ENCODE peak calls at places on chromosome 6, in five cellular contexts. J is fibroblast of mammary gland, W is neural crest cell, M is tibial nerve, S is HepG2. R is an unnamed sample.

GRCh38 chr6:435442-436307 is 44.1 kb downstream of the IRF4 start:
- DNase-seq in J (peak; percentile 70), W (no peak), M (no peak), S (no peak), R (no peak)

GRCh38 chr6:38681850-38682249 is 21.1 kb downstream of the GLO1 start:
- DNase-seq in J (no peak), W (no peak), M (no peak), S (no peak), R (no peak)

GRCh38 chr6:57305112-57305511 is 12.3 kb upstream of the PRIM2 start:
- DNase-seq in J (peak; percentile 49), W (no peak), M (no peak), S (no peak), R (no peak)

GRCh38 chr6:43724914-43725642 is 37.5 kb upstream of the MRPS18A start:
- DNase-seq in J (peak; percentile 97), W (no peak), M (peak; percentile 90), S (peak; percentile 86), R (peak; percentile 29)

GRCh38 chr6:159601211-159601610 is 91.8 kb downstream of the SOD2 start:
- DNase-seq in J (no peak), W (no peak), M (no peak), S (no peak), R (no peak)

GRCh38 chr6:64520050-64520449 is 884.4 kb downstream of the PHF3 start:
- DNase-seq in J (peak; percentile 97), W (no peak), M (no peak), S (no peak), R (no peak)

GRCh38 chr6:157068691-157069228 is 254.6 kb downstream of the TMEM242 start:
- DNase-seq in J (peak; percentile 28), W (no peak), M (no peak), S (no peak), R (no peak)

GRCh38 chr6:106886444-106886843 is 88.1 kb downstream of the CD24 start:
- DNase-seq in J (no peak), W (no peak), M (no peak), S (no peak), R (no peak)

GRCh38 chr6:152450519-152450918 is 186.6 kb downstream of the SYNE1 start:
- DNase-seq in J (no peak), W (no peak), M (no peak), S (no peak), R (no peak)

GRCh38 chr6:137631323-137631722 is 137.1 kb upstream of the OLIG3 start:
- DNase-seq in J (no peak), W (no peak), M (no peak), S (no peak), R (no peak)

GRCh38 chr6:137910424-137910834 is 43.4 kb downstream of the TNFAIP3 start:
- DNase-seq in J (peak; percentile 53), W (no peak), M (no peak), S (no peak), R (no peak)

GRCh38 chr6:165637591-165637990 is 25.4 kb downstream of the PDE10A start:
- DNase-seq in J (no peak), W (no peak), M (no peak), S (no peak), R (no peak)

GRCh38 chr6:40044196-40044595 is 109.9 kb upstream of the MOCS1 start:
- DNase-seq in J (no peak), W (no peak), M (no peak), S (no peak), R (no peak)

GRCh38 chr6:111483736-111484654 is 977 bp upstream of the REV3L start:
- DNase-seq in J (peak; percentile 95), W (peak; percentile 73), M (peak; percentile 94), S (peak; percentile 94), R (peak; percentile 93)

GRCh38 chr6:87407531-87407895 is 259 bp upstream of the CFAP206 start:
- DNase-seq in J (peak; percentile 41), W (no peak), M (no peak), S (no peak), R (no peak)

GRCh38 chr6:10338151-10338550 is 76.7 kb downstream of the TFAP2A start:
- DNase-seq in J (no peak), W (no peak), M (no peak), S (no peak), R (no peak)

GRCh38 chr6:32092760-32093497 is 16.2 kb downstream of the TNXB start:
- DNase-seq in J (peak; percentile 37), W (no peak), M (no peak), S (no peak), R (no peak)

GRCh38 chr6:16758163-16758975 is 2.9 kb downstream of the ATXN1 start:
- DNase-seq in J (peak; percentile 34), W (no peak), M (no peak), S (peak; percentile 66), R (peak; percentile 26)

GRCh38 chr6:13006578-13007300 is 290.2 kb downstream of the PHACTR1 start:
- DNase-seq in J (peak; percentile 48), W (no peak), M (no peak), S (no peak), R (no peak)

GRCh38 chr6:293185-294174 is 1.2 kb downstream of the DUSP22 start:
- DNase-seq in J (peak; percentile 30), W (no peak), M (peak; percentile 51), S (no peak), R (no peak)

GRCh38 chr6:89079611-89080213 is 839 bp upstream of the PNRC1 start:
- DNase-seq in J (peak; percentile 74), W (no peak), M (peak; percentile 52), S (no peak), R (peak; percentile 68)

GRCh38 chr6:108804976-108805375 is 43.2 kb upstream of the ARMC2 start:
- DNase-seq in J (no peak), W (no peak), M (no peak), S (no peak), R (no peak)

GRCh38 chr6:160974304-160974771 is 17.2 kb upstream of the MAP3K4 start:
- DNase-seq in J (peak; percentile 100), W (no peak), M (peak; percentile 56), S (no peak), R (peak; percentile 67)

GRCh38 chr6:110355031-110355430 is 3.1 kb downstream of the METTL24 start:
- DNase-seq in J (no peak), W (no peak), M (no peak), S (no peak), R (no peak)

GRCh38 chr6:17429381-17430061 is 36.1 kb downstream of the CAP2 start:
- DNase-seq in J (peak; percentile 35), W (no peak), M (no peak), S (no peak), R (peak; percentile 74)

GRCh38 chr6:52514514-52514913 is 62.3 kb downstream of the TRAM2 start:
- DNase-seq in J (peak; percentile 96), W (no peak), M (peak; percentile 77), S (no peak), R (no peak)

GRCh38 chr6:87916446-87916845 is 131.2 kb upstream of the SPACA1 start:
- DNase-seq in J (no peak), W (no peak), M (no peak), S (no peak), R (no peak)

GRCh38 chr6:111761783-111762312 is 111.4 kb downstream of the FYN start:
- DNase-seq in J (peak; percentile 56), W (no peak), M (no peak), S (no peak), R (no peak)

GRCh38 chr6:47788498-47788884 is 6.7 kb downstream of the OPN5 start:
- DNase-seq in J (peak; percentile 3), W (no peak), M (no peak), S (no peak), R (no peak)

GRCh38 chr6:151276112-151276745 is 36.5 kb downstream of the AKAP12 start:
- DNase-seq in J (peak; percentile 84), W (no peak), M (no peak), S (no peak), R (no peak)

GRCh38 chr6:168404560-168404959 is 36.4 kb upstream of the SMOC2 start:
- DNase-seq in J (no peak), W (no peak), M (no peak), S (no peak), R (no peak)

GRCh38 chr6:41040911-41041536 is 1.2 kb upstream of the TSPO2 start:
- DNase-seq in J (no peak), W (no peak), M (no peak), S (no peak), R (no peak)

GRCh38 chr6:122610690-122611455 is 668 bp downstream of the PKIB start:
- DNase-seq in J (peak; percentile 13), W (peak; percentile 5), M (peak; percentile 11), S (peak; percentile 15), R (peak; percentile 71)
- TF ChIP-seq CTCF in J (no peak), W (no peak), M (no peak), S (no peak), R (peak; percentile 34)

GRCh38 chr6:140427842-140428241 is 1053.4 kb upstream of the CITED2 start:
- DNase-seq in J (no peak), W (no peak), M (no peak), S (peak; percentile 20), R (no peak)
- TF ChIP-seq CTCF in J (no peak), W (no peak), M (no peak), S (peak; percentile 38), R (no peak)

GRCh38 chr6:33277663-33278391 is 904 bp downstream of the B3GALT4 start:
- DNase-seq in J (no peak), W (no peak), M (no peak), S (no peak), R (no peak)
- TF ChIP-seq CTCF in J (no peak), W (no peak), M (no peak), S (peak; percentile 61), R (no peak)

GRCh38 chr6:112881828-112882227 is 534.7 kb downstream of the RFPL4B start:
- DNase-seq in J (peak; percentile 42), W (no peak), M (no peak), S (no peak), R (no peak)

GRCh38 chr6:112879920-112880413 is 532.8 kb downstream of the RFPL4B start:
- DNase-seq in J (peak; percentile 48), W (peak; percentile 43), M (no peak), S (peak; percentile 85), R (peak; percentile 63)

GRCh38 chr6:112881027-112881426 is 533.9 kb downstream of the RFPL4B start:
- DNase-seq in J (peak; percentile 72), W (no peak), M (no peak), S (no peak), R (no peak)

GRCh38 chr6:112882381-112882780 is 535.3 kb downstream of the RFPL4B start:
- DNase-seq in J (no peak), W (no peak), M (no peak), S (no peak), R (no peak)

DNA sequence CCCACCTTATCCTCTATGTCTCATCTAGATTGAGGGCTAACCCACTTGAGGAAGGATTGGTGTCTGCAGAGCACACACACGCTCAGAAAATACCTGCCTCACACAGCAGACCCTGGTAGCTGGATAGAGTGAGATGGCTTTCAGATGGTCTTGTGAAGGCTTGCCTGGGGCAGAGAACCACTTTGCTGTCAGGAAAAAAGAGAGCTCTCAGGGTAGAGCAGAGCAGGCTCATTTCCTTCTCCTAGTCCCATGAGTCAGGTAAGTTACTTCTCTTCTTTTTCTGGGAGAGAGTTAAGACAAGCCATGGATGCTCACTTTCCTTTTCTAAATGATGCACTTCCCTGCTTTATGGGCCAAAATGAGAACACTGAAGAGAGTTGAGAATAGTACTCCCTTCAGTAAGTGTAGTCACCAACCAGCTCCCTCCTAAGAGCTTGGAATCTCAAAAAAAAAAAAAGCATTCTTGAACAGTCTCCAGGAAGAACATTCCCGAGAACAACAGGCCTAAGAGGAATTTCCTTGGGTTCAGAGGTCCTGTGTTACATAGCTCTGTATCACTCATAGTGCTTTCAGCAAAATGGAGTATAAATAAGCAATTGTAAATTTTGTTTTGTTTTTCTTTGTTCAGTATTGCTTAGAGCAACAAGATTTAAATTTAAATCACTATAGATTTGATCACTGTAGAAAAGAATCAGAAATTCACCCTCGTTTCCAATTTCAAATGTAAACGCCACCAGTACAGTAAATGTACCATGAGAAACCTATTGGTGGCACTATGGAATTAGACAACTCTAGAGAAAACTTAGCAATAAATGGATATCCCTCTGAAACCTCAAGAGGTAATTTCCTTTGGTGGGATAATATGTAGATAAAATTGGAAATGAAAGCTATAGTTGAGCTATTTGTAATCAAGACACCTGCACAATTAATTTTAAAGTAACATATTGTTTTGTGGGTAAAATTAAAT is 530.3 kb downstream of the RFPL4B start:
- DNase-seq in J (peak; percentile 87), W (no peak), M (no peak), S (no peak), R (no peak)
- TF ChIP-seq CTCF in J (peak; percentile 15), W (no peak), M (no peak), S (peak; percentile 9), R (no peak)